ENCODE peak calls at places on chromosome 19, in six cellular contexts. N is endothelial cell, C is WERI-Rb-1, P is uterus, B is left ventricle myocardium inferior, Q is ovary. Y is an unnamed sample.

GRCh38 chr19:40366697-40367561 is 18.4 kb downstream of the PLD3 start:
- DNase-seq in B (no peak), P (no peak), Q (no peak), C (peak; percentile 35), N (peak; percentile 14), Y (no peak)

GRCh38 chr19:46355234-46355990 is 8.5 kb downstream of the PPP5C start:
- DNase-seq in P (no peak), C (no peak), N (no peak), B (no peak), Q (no peak), Y (peak; percentile 62)

GRCh38 chr19:11699931-11700794 is 38.6 kb downstream of the ZNF823 start:
- DNase-seq in C (no peak), N (peak; percentile 25), P (no peak), B (no peak), Q (no peak), Y (no peak)

GRCh38 chr19:6087074-6087506 is 23.2 kb downstream of the RFX2 start:
- DNase-seq in P (no peak), Q (no peak), B (no peak), N (no peak), C (peak; percentile 62), Y (peak; percentile 68)

GRCh38 chr19:4694211-4694987 is 24.3 kb upstream of the MYDGF start:
- DNase-seq in C (no peak), P (peak; percentile 72), B (peak; percentile 62), Q (no peak), N (no peak), Y (no peak)

GRCh38 chr19:50649433-50650391 is at the start of gene C19orf81:
- DNase-seq in B (no peak), P (no peak), C (peak; percentile 61), N (no peak), Q (no peak), Y (no peak)

GRCh38 chr19:11383706-11384048 is 437 bp downstream of the EPOR start:
- DNase-seq in P (no peak), N (no peak), Q (no peak), B (no peak), C (no peak), Y (no peak)

GRCh38 chr19:12544401-12544876 is 6.8 kb downstream of the ZNF564 start:
- DNase-seq in N (no peak), C (no peak), Q (no peak), P (no peak), B (no peak), Y (no peak)

GRCh38 chr19:47704656-47705055 is 8.6 kb upstream of the EHD2 start:
- DNase-seq in P (no peak), C (no peak), Q (no peak), B (no peak), N (no peak), Y (no peak)

GRCh38 chr19:48751835-48752510 is 468 bp downstream of the FUT1 start:
- DNase-seq in N (no peak), B (no peak), C (no peak), P (no peak), Q (no peak), Y (peak; percentile 21)

GRCh38 chr19:6032827-6033226 is 54.9 kb upstream of the RANBP3 start:
- DNase-seq in B (no peak), P (no peak), C (no peak), N (no peak), Q (peak; percentile 5), Y (no peak)

GRCh38 chr19:56942749-56943148 is 102.2 kb upstream of the PEG3 start:
- DNase-seq in N (peak; percentile 26), Q (peak; percentile 68), C (peak; percentile 30), P (peak; percentile 38), B (peak; percentile 30), Y (peak; percentile 36)

GRCh38 chr19:12272386-12272785 is 22.3 kb downstream of the ZNF44 start:
- DNase-seq in Q (no peak), B (no peak), N (no peak), C (no peak), P (no peak), Y (no peak)

GRCh38 chr19:15479391-15480345 is at the start of gene PGLYRP2:
- DNase-seq in P (no peak), N (no peak), B (no peak), Q (no peak), C (no peak), Y (no peak)

GRCh38 chr19:40612831-40613668 is 11.9 kb downstream of the LTBP4 start:
- DNase-seq in N (peak; percentile 77), P (peak; percentile 67), Q (peak; percentile 85), C (no peak), B (no peak), Y (peak; percentile 89)

GRCh38 chr19:36236304-36236945 is 21.5 kb downstream of the ZNF146 start:
- DNase-seq in C (no peak), P (no peak), N (no peak), Q (no peak), B (no peak), Y (no peak)

GRCh38 chr19:45311640-45312039 is 11.0 kb downstream of the CKM start:
- DNase-seq in Q (no peak), N (no peak), P (no peak), C (peak; percentile 50), B (no peak), Y (no peak)

GRCh38 chr19:17246681-17247425 is 1.1 kb upstream of the NR2F6 start:
- DNase-seq in Q (no peak), P (no peak), N (no peak), B (peak; percentile 49), C (no peak), Y (no peak)

GRCh38 chr19:54477650-54478049 is 4.6 kb upstream of the CDC42EP5 start:
- DNase-seq in N (no peak), Q (no peak), C (no peak), P (no peak), B (no peak), Y (no peak)

GRCh38 chr19:54190942-54191670 is at the start of gene TSEN34:
- DNase-seq in N (peak; percentile 87), B (peak; percentile 88), P (peak; percentile 52), Q (peak; percentile 94), C (peak; percentile 78), Y (peak; percentile 86)

GRCh38 chr19:51702103-51702753 is 9.1 kb downstream of the SPACA6 start:
- DNase-seq in P (peak; percentile 84), Q (peak; percentile 90), B (peak; percentile 77), N (peak; percentile 77), C (no peak), Y (no peak)

GRCh38 chr19:1422360-1422759 is 15.0 kb downstream of the DAZAP1 start:
- DNase-seq in C (no peak), N (no peak), Q (no peak), B (no peak), P (no peak), Y (no peak)

GRCh38 chr19:1421958-1422305 is 14.5 kb downstream of the DAZAP1 start:
- DNase-seq in B (no peak), C (no peak), N (no peak), Q (no peak), P (no peak), Y (no peak)

GRCh38 chr19:1424182-1424955 is 13.8 kb upstream of the RPS15 start:
- DNase-seq in Q (no peak), B (no peak), C (no peak), P (no peak), N (no peak), Y (no peak)

GRCh38 chr19:1423445-1424181 is 14.6 kb upstream of the RPS15 start:
- DNase-seq in Q (no peak), B (no peak), N (no peak), P (no peak), C (no peak), Y (no peak)

DNA sequence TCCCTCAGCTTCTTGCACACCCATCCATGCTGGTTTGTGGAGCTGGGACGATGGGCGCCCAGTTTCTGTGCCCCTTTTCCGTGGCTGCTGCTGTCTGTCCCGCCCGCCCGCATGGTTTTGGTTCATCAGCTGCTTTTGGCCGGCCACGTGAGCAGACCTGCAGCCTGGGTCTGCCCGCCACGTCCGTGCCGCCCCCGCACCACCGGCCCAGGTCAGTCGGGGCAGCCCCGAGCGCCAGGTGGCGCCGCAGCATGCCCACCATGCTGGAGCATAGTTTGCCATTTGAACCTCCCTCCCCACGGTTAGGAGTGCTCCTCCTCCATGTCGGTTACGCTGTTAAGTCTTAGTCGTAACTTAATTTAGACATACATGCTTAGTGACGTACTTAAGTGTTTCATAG is 15.3 kb upstream of the RPS15 start:
- DNase-seq in B (no peak), P (no peak), N (no peak), Q (no peak), C (no peak), Y (no peak)
- TF ChIP-seq CTCF in B (no peak), P (no peak), N (no peak), Q (no peak), C (peak; percentile 6), Y (no peak)

DNA sequence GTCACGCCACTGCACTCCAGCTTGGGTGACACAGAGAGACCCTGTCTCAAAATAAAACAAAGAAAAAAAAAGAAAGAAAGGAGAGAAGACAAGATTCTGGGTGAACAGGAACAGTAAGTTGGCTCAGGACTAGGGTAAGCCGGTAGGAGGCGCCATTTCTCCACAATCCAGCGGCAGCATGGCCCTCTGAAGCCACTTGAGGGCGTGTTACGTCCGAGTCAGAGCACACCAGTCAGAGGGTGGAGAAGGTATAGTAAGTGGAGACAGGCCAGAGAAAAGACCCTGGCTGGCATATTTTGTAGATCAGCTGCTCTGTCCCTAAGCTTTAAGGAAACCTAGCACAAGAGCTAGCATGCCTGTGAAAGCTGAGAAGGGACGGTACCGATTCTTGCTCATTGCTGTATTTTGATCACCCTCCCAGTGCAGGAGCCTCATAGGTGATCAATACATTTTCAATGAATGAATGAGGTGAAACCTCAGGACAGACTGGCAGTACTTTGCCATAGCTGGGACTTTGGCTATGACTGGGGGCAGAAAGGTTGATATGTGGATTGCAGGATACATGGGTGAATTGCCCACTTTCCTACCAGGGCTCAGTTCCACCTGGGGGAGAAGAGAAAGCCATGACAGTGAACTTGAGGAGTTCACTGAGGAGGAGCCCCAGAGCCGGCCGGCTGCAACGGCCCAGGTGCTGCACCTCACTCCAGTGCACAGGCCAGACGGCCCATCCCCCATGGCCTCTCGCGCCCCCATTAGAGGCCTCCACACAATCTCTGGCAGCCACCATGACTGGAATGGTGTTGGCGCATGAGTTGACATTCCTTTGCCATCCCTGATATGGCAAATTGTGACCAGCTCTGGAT is 23.5 kb downstream of the POU2F2 start:
- DNase-seq in C (peak; percentile 85), N (peak; percentile 91), Q (peak; percentile 42), P (peak; percentile 47), B (peak; percentile 67), Y (peak; percentile 88)
- TF ChIP-seq CTCF in C (peak; percentile 99), N (peak; percentile 94), Q (no peak), P (peak; percentile 56), B (peak; percentile 91), Y (peak; percentile 100)

GRCh38 chr19:38815059-38816001 is 2.6 kb upstream of the LGALS4 start:
- DNase-seq in P (no peak), B (no peak), C (no peak), Q (no peak), N (no peak), Y (no peak)
- TF ChIP-seq CTCF in P (no peak), B (no peak), C (no peak), Q (no peak), N (no peak), Y (no peak)

DNA sequence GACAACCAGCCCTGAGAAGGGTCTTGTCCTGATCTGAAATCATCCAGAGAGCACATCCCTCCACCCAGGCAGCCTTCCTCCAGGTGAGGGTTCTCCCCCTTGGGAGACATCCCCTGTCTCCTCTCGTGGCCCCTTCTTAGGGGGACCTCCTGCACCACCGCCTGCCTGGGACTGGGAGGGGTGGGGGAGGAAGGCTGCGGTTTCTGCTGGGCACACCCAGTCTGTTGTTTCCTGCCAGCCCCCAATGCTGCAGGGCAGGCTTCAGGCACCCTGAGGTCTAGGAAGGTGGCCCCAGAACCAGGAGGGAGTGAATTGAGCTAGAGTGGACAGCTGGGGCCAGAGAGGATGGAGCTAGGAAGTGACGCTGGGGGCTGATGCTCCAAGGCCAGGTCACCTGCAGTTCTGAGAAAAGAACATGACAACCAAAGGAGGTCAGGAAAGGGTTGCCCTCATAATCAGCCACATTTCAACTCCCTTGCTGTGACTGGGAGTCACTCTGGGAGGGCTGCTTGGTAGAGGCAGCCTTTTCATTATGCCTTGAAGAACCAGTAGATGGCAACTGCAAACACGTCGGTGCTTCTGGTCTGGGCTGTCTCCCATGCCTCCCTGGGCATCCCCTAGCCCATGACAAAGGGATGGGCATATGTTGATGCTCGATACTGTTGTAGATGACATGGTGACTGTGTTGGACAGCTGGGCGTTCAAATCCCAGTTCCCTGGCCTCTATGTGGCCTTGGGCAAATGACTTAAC is 1.4 kb downstream of the ARHGEF18 start:
- DNase-seq in N (no peak), B (no peak), P (no peak), C (no peak), Q (no peak), Y (no peak)
- TF ChIP-seq CTCF in N (no peak), B (no peak), P (no peak), C (no peak), Q (no peak), Y (no peak)

Y was measured in GM13976.